ENCODE peak calls at places on chromosomes 7 and 10, in seven cellular contexts. One of them, this sample, is unnamed.

GRCh38 chr10:84539244-84539643 is 210.9 kb downstream of the CCSER2 start:
- DNase-seq in HCEC 1CT: peak; percentile 40
- DNase-seq in substantia nigra: no peak
- DNase-seq in EL: peak; percentile 77
- DNase-seq in bronchial epithelial cell: no peak
- DNase-seq in endothelial cell: no peak
- DNase-seq in sciatic nerve: no peak
- DNase-seq in this sample: no peak

GRCh38 chr7:140231779-140232491 is 55.2 kb upstream of the KDM7A start:
- DNase-seq in HCEC 1CT: no peak
- DNase-seq in substantia nigra: no peak
- DNase-seq in EL: no peak
- DNase-seq in bronchial epithelial cell: peak; percentile 61
- DNase-seq in endothelial cell: no peak
- DNase-seq in sciatic nerve: no peak
- DNase-seq in this sample: no peak

GRCh38 chr10:30788307-30788706 is 158.8 kb upstream of the LYZL2 start:
- DNase-seq in HCEC 1CT: peak; percentile 43
- DNase-seq in substantia nigra: no peak
- DNase-seq in EL: peak; percentile 44
- DNase-seq in bronchial epithelial cell: peak; percentile 42
- DNase-seq in endothelial cell: no peak
- DNase-seq in sciatic nerve: no peak
- DNase-seq in this sample: no peak

GRCh38 chr10:114289096-114289436 is 50.0 kb downstream of the VWA2 start:
- DNase-seq in HCEC 1CT: no peak
- DNase-seq in substantia nigra: no peak
- DNase-seq in EL: no peak
- DNase-seq in bronchial epithelial cell: no peak
- DNase-seq in endothelial cell: no peak
- DNase-seq in sciatic nerve: peak; percentile 59
- DNase-seq in this sample: no peak

GRCh38 chr7:79740076-79740475 is 286.6 kb upstream of the MAGI2 start:
- DNase-seq in HCEC 1CT: no peak
- DNase-seq in substantia nigra: no peak
- DNase-seq in EL: no peak
- DNase-seq in bronchial epithelial cell: no peak
- DNase-seq in endothelial cell: no peak
- DNase-seq in sciatic nerve: no peak
- DNase-seq in this sample: no peak

GRCh38 chr7:6512892-6513291 is 38.4 kb downstream of the GRID2IP start:
- DNase-seq in HCEC 1CT: no peak
- DNase-seq in substantia nigra: no peak
- DNase-seq in EL: no peak
- DNase-seq in bronchial epithelial cell: no peak
- DNase-seq in endothelial cell: no peak
- DNase-seq in sciatic nerve: no peak
- DNase-seq in this sample: no peak

GRCh38 chr7:103114576-103115008 is 34.3 kb downstream of the NAPEPLD start:
- DNase-seq in HCEC 1CT: no peak
- DNase-seq in substantia nigra: no peak
- DNase-seq in EL: no peak
- DNase-seq in bronchial epithelial cell: no peak
- DNase-seq in endothelial cell: no peak
- DNase-seq in sciatic nerve: no peak
- DNase-seq in this sample: no peak

GRCh38 chr10:79938728-79939380 is 10.1 kb downstream of the SFTPD start:
- DNase-seq in HCEC 1CT: no peak
- DNase-seq in substantia nigra: peak; percentile 44
- DNase-seq in EL: no peak
- DNase-seq in bronchial epithelial cell: no peak
- DNase-seq in endothelial cell: peak; percentile 22
- DNase-seq in sciatic nerve: no peak
- DNase-seq in this sample: no peak

GRCh38 chr7:26704786-26705185 is 159.6 kb downstream of the SKAP2 start:
- DNase-seq in HCEC 1CT: no peak
- DNase-seq in substantia nigra: no peak
- DNase-seq in EL: peak; percentile 4
- DNase-seq in bronchial epithelial cell: no peak
- DNase-seq in endothelial cell: no peak
- DNase-seq in sciatic nerve: no peak
- DNase-seq in this sample: no peak

GRCh38 chr7:117247809-117248208 is 75.0 kb downstream of the WNT2 start:
- DNase-seq in HCEC 1CT: no peak
- DNase-seq in substantia nigra: no peak
- DNase-seq in EL: no peak
- DNase-seq in bronchial epithelial cell: no peak
- DNase-seq in endothelial cell: no peak
- DNase-seq in sciatic nerve: no peak
- DNase-seq in this sample: no peak

GRCh38 chr7:66537380-66537779 is 91.3 kb upstream of the KCTD7 start:
- DNase-seq in HCEC 1CT: no peak
- DNase-seq in substantia nigra: no peak
- DNase-seq in EL: no peak
- DNase-seq in bronchial epithelial cell: no peak
- DNase-seq in endothelial cell: no peak
- DNase-seq in sciatic nerve: no peak
- DNase-seq in this sample: no peak

GRCh38 chr10:71725998-71726672 is 6.6 kb upstream of the C10orf105 start:
- DNase-seq in HCEC 1CT: peak; percentile 15
- DNase-seq in substantia nigra: no peak
- DNase-seq in EL: peak; percentile 47
- DNase-seq in bronchial epithelial cell: peak; percentile 55
- DNase-seq in endothelial cell: peak; percentile 52
- DNase-seq in sciatic nerve: no peak
- DNase-seq in this sample: no peak

GRCh38 chr10:52314822-52315552 is 906 bp downstream of the DKK1 start:
- DNase-seq in HCEC 1CT: peak; percentile 59
- DNase-seq in substantia nigra: no peak
- DNase-seq in EL: peak; percentile 68
- DNase-seq in bronchial epithelial cell: no peak
- DNase-seq in endothelial cell: peak; percentile 13
- DNase-seq in sciatic nerve: no peak
- DNase-seq in this sample: no peak

GRCh38 chr10:2992401-2993198 is 74.7 kb upstream of the PFKP start:
- DNase-seq in HCEC 1CT: no peak
- DNase-seq in substantia nigra: no peak
- DNase-seq in EL: no peak
- DNase-seq in bronchial epithelial cell: no peak
- DNase-seq in endothelial cell: no peak
- DNase-seq in sciatic nerve: no peak
- DNase-seq in this sample: no peak

GRCh38 chr10:124650820-124651401 is 93.3 kb downstream of the FAM53B start:
- DNase-seq in HCEC 1CT: no peak
- DNase-seq in substantia nigra: no peak
- DNase-seq in EL: no peak
- DNase-seq in bronchial epithelial cell: no peak
- DNase-seq in endothelial cell: no peak
- DNase-seq in sciatic nerve: no peak
- DNase-seq in this sample: no peak

GRCh38 chr10:71623098-71623985 is 96.2 kb downstream of the C10orf105 start:
- DNase-seq in HCEC 1CT: peak; percentile 17
- DNase-seq in substantia nigra: peak; percentile 26
- DNase-seq in EL: peak; percentile 42
- DNase-seq in bronchial epithelial cell: peak; percentile 8
- DNase-seq in endothelial cell: peak; percentile 46
- DNase-seq in sciatic nerve: no peak
- DNase-seq in this sample: no peak

GRCh38 chr7:156490021-156490800 is 150.4 kb upstream of the RNF32 start:
- DNase-seq in HCEC 1CT: no peak
- DNase-seq in substantia nigra: no peak
- DNase-seq in EL: no peak
- DNase-seq in bronchial epithelial cell: no peak
- DNase-seq in endothelial cell: no peak
- DNase-seq in sciatic nerve: no peak
- DNase-seq in this sample: no peak

GRCh38 chr7:87225696-87226095 is 6.2 kb upstream of the TMEM243 start:
- DNase-seq in HCEC 1CT: peak; percentile 48
- DNase-seq in substantia nigra: no peak
- DNase-seq in EL: peak; percentile 41
- DNase-seq in bronchial epithelial cell: peak; percentile 81
- DNase-seq in endothelial cell: no peak
- DNase-seq in sciatic nerve: no peak
- DNase-seq in this sample: no peak

GRCh38 chr10:91796332-91797076 is 1.7 kb upstream of the TNKS2 start:
- DNase-seq in HCEC 1CT: no peak
- DNase-seq in substantia nigra: peak; percentile 49
- DNase-seq in EL: no peak
- DNase-seq in bronchial epithelial cell: peak; percentile 45
- DNase-seq in endothelial cell: no peak
- DNase-seq in sciatic nerve: peak; percentile 61
- DNase-seq in this sample: no peak

GRCh38 chr10:114940735-114941134 is 2.7 kb downstream of the TRUB1 start:
- DNase-seq in HCEC 1CT: no peak
- DNase-seq in substantia nigra: no peak
- DNase-seq in EL: peak; percentile 61
- DNase-seq in bronchial epithelial cell: peak; percentile 32
- DNase-seq in endothelial cell: no peak
- DNase-seq in sciatic nerve: no peak
- DNase-seq in this sample: no peak

GRCh38 chr10:51422311-51423120 is 276.9 kb downstream of the CSTF2T start:
- DNase-seq in HCEC 1CT: peak; percentile 69
- DNase-seq in substantia nigra: peak; percentile 1
- DNase-seq in EL: peak; percentile 64
- DNase-seq in bronchial epithelial cell: peak; percentile 47
- DNase-seq in endothelial cell: peak; percentile 50
- DNase-seq in sciatic nerve: peak; percentile 69
- DNase-seq in this sample: no peak

GRCh38 chr10:28743576-28743975 is 66.3 kb downstream of the BAMBI start:
- DNase-seq in HCEC 1CT: no peak
- DNase-seq in substantia nigra: no peak
- DNase-seq in EL: no peak
- DNase-seq in bronchial epithelial cell: no peak
- DNase-seq in endothelial cell: no peak
- DNase-seq in sciatic nerve: no peak
- DNase-seq in this sample: no peak

GRCh38 chr10:76736848-76737495 is 900.6 kb downstream of the KCNMA1 start:
- DNase-seq in HCEC 1CT: no peak
- DNase-seq in substantia nigra: no peak
- DNase-seq in EL: no peak
- DNase-seq in bronchial epithelial cell: no peak
- DNase-seq in endothelial cell: no peak
- DNase-seq in sciatic nerve: no peak
- DNase-seq in this sample: no peak

GRCh38 chr7:14835399-14835798 is 67.2 kb downstream of the DGKB start:
- DNase-seq in HCEC 1CT: no peak
- DNase-seq in substantia nigra: no peak
- DNase-seq in EL: no peak
- DNase-seq in bronchial epithelial cell: no peak
- DNase-seq in endothelial cell: no peak
- DNase-seq in sciatic nerve: no peak
- DNase-seq in this sample: no peak

GRCh38 chr7:522071-522937 is 2.7 kb upstream of the PDGFA start:
- DNase-seq in HCEC 1CT: no peak
- DNase-seq in substantia nigra: peak; percentile 61
- DNase-seq in EL: peak; percentile 32
- DNase-seq in bronchial epithelial cell: peak; percentile 48
- DNase-seq in endothelial cell: no peak
- DNase-seq in sciatic nerve: no peak
- DNase-seq in this sample: no peak

GRCh38 chr7:137633133-137633532 is 213.6 kb downstream of the DGKI start:
- DNase-seq in HCEC 1CT: no peak
- DNase-seq in substantia nigra: no peak
- DNase-seq in EL: no peak
- DNase-seq in bronchial epithelial cell: no peak
- DNase-seq in endothelial cell: no peak
- DNase-seq in sciatic nerve: no peak
- DNase-seq in this sample: no peak

GRCh38 chr10:28872592-28873165 is 195.4 kb downstream of the BAMBI start:
- DNase-seq in HCEC 1CT: no peak
- DNase-seq in substantia nigra: no peak
- DNase-seq in EL: no peak
- DNase-seq in bronchial epithelial cell: no peak
- DNase-seq in endothelial cell: no peak
- DNase-seq in sciatic nerve: no peak
- DNase-seq in this sample: no peak

GRCh38 chr10:53675201-53675600 is 902.6 kb upstream of the MBL2 start:
- DNase-seq in HCEC 1CT: no peak
- DNase-seq in substantia nigra: no peak
- DNase-seq in EL: no peak
- DNase-seq in bronchial epithelial cell: no peak
- DNase-seq in endothelial cell: no peak
- DNase-seq in sciatic nerve: no peak
- DNase-seq in this sample: no peak

GRCh38 chr7:95688931-95689453 is 83.4 kb upstream of the DYNC1I1 start:
- DNase-seq in HCEC 1CT: no peak
- DNase-seq in substantia nigra: no peak
- DNase-seq in EL: no peak
- DNase-seq in bronchial epithelial cell: peak; percentile 55
- DNase-seq in endothelial cell: no peak
- DNase-seq in sciatic nerve: no peak
- DNase-seq in this sample: no peak

GRCh38 chr7:105648561-105649401 is 67.5 kb upstream of the EFCAB10 start:
- DNase-seq in HCEC 1CT: no peak
- DNase-seq in substantia nigra: peak; percentile 14
- DNase-seq in EL: peak; percentile 9
- DNase-seq in bronchial epithelial cell: peak; percentile 82
- DNase-seq in endothelial cell: no peak
- DNase-seq in sciatic nerve: no peak
- DNase-seq in this sample: no peak

GRCh38 chr7:81869670-81870069 is 99.8 kb upstream of the HGF start:
- DNase-seq in HCEC 1CT: no peak
- DNase-seq in substantia nigra: no peak
- DNase-seq in EL: no peak
- DNase-seq in bronchial epithelial cell: no peak
- DNase-seq in endothelial cell: no peak
- DNase-seq in sciatic nerve: no peak
- DNase-seq in this sample: no peak

GRCh38 chr7:92843034-92843760 is 6.8 kb upstream of the CDK6 start:
- DNase-seq in HCEC 1CT: no peak
- DNase-seq in substantia nigra: no peak
- DNase-seq in EL: peak; percentile 39
- DNase-seq in bronchial epithelial cell: no peak
- DNase-seq in endothelial cell: no peak
- DNase-seq in sciatic nerve: no peak
- DNase-seq in this sample: no peak

GRCh38 chr7:101596898-101597297 is 32.2 kb downstream of the MYL10 start:
- DNase-seq in HCEC 1CT: no peak
- DNase-seq in substantia nigra: no peak
- DNase-seq in EL: no peak
- DNase-seq in bronchial epithelial cell: no peak
- DNase-seq in endothelial cell: no peak
- DNase-seq in sciatic nerve: no peak
- DNase-seq in this sample: no peak

GRCh38 chr10:105840288-105840770 is 1199.2 kb downstream of the SORCS3 start:
- DNase-seq in HCEC 1CT: no peak
- DNase-seq in substantia nigra: no peak
- DNase-seq in EL: peak; percentile 10
- DNase-seq in bronchial epithelial cell: no peak
- DNase-seq in endothelial cell: no peak
- DNase-seq in sciatic nerve: no peak
- DNase-seq in this sample: no peak

GRCh38 chr10:47143473-47143872 is 156.5 kb upstream of the GDF10 start:
- DNase-seq in HCEC 1CT: no peak
- DNase-seq in substantia nigra: no peak
- DNase-seq in EL: no peak
- DNase-seq in bronchial epithelial cell: no peak
- DNase-seq in endothelial cell: no peak
- DNase-seq in sciatic nerve: no peak
- DNase-seq in this sample: no peak

GRCh38 chr10:21169271-21169670 is 272.2 kb upstream of the NEBL start:
- DNase-seq in HCEC 1CT: no peak
- DNase-seq in substantia nigra: no peak
- DNase-seq in EL: no peak
- DNase-seq in bronchial epithelial cell: no peak
- DNase-seq in endothelial cell: no peak
- DNase-seq in sciatic nerve: no peak
- DNase-seq in this sample: no peak

GRCh38 chr10:72062341-72062740 is 26.0 kb downstream of the SPOCK2 start:
- DNase-seq in HCEC 1CT: no peak
- DNase-seq in substantia nigra: no peak
- DNase-seq in EL: peak; percentile 19
- DNase-seq in bronchial epithelial cell: no peak
- DNase-seq in endothelial cell: no peak
- DNase-seq in sciatic nerve: no peak
- DNase-seq in this sample: no peak

GRCh38 chr7:46752881-46753366 is 829.0 kb downstream of the TNS3 start:
- DNase-seq in HCEC 1CT: peak; percentile 70
- DNase-seq in substantia nigra: no peak
- DNase-seq in EL: peak; percentile 87
- DNase-seq in bronchial epithelial cell: peak; percentile 84
- DNase-seq in endothelial cell: no peak
- DNase-seq in sciatic nerve: no peak
- DNase-seq in this sample: no peak

This sample was measured in breast epithelium.